ENCODE peak calls at places on chromosome 19, in eight cellular contexts. B is Caco-2, O is esophagus muscularis mucosa, W is ovary, U is heart right ventricle, Q is esophagus squamous epithelium, H is PC-9, D is BJ. J is an unnamed sample.

GRCh38 chr19:33750587-33751385 is 45.9 kb upstream of the KCTD15 start:
- DNase-seq in D (no peak), H (no peak), U (no peak), W (no peak), B (no peak), Q (no peak), O (no peak), J (peak; percentile 31)

GRCh38 chr19:48355555-48355954 is 8.2 kb downstream of the TMEM143 start:
- DNase-seq in O (no peak), B (peak; percentile 86), H (no peak), Q (no peak), D (no peak), U (no peak), W (no peak), J (no peak)

GRCh38 chr19:52638601-52639000 is 446 bp upstream of the ZNF83 start:
- DNase-seq in U (peak; percentile 6), W (peak; percentile 33), Q (no peak), O (no peak), D (no peak), H (no peak), B (peak; percentile 48), J (no peak)

GRCh38 chr19:51607077-51607476 is 23.1 kb downstream of the SIGLEC5 start:
- DNase-seq in Q (no peak), O (peak; percentile 39), W (no peak), D (no peak), B (no peak), H (no peak), U (no peak), J (no peak)

GRCh38 chr19:37519890-37520289 is 13.2 kb downstream of the ZNF793 start:
- DNase-seq in Q (no peak), O (no peak), B (no peak), U (no peak), D (no peak), H (peak; percentile 46), W (no peak), J (no peak)

GRCh38 chr19:52110780-52111179 is 15.2 kb upstream of the ZNF841 start:
- DNase-seq in D (no peak), O (no peak), W (no peak), B (no peak), Q (no peak), H (no peak), U (no peak), J (no peak)

GRCh38 chr19:16896098-16896912 is 7.5 kb downstream of the F2RL3 start:
- DNase-seq in O (no peak), B (no peak), U (no peak), D (no peak), H (no peak), W (peak; percentile 55), Q (no peak), J (no peak)

GRCh38 chr19:38004505-38005223 is 97.7 kb downstream of the SIPA1L3 start:
- DNase-seq in U (peak; percentile 90), B (peak; percentile 74), W (peak; percentile 81), Q (peak; percentile 34), D (peak; percentile 95), O (peak; percentile 95), H (no peak), J (peak; percentile 77)

GRCh38 chr19:39402417-39403297 is 4.0 kb upstream of the ZFP36 start:
- DNase-seq in H (peak; percentile 63), O (peak; percentile 98), D (peak; percentile 46), W (peak; percentile 98), Q (peak; percentile 81), U (peak; percentile 97), B (peak; percentile 90), J (peak; percentile 81)

GRCh38 chr19:3670796-3671679 is 29.2 kb downstream of the PIP5K1C start:
- DNase-seq in W (peak; percentile 94), D (peak; percentile 36), H (no peak), U (peak; percentile 93), O (peak; percentile 95), B (no peak), Q (no peak), J (no peak)

GRCh38 chr19:34404109-34404909 is at the start of gene PDCD2L:
- DNase-seq in D (peak; percentile 14), Q (peak; percentile 34), W (peak; percentile 90), O (peak; percentile 96), H (peak; percentile 75), B (peak; percentile 94), U (peak; percentile 93), J (peak; percentile 95)

GRCh38 chr19:58387338-58388174 is 487 bp downstream of the RPS5 start:
- DNase-seq in U (no peak), B (no peak), Q (no peak), O (no peak), H (no peak), W (no peak), D (no peak), J (no peak)

GRCh38 chr19:35901854-35902661 is at the start of gene HCST:
- DNase-seq in H (no peak), D (peak; percentile 22), O (no peak), U (no peak), W (no peak), Q (no peak), B (no peak), J (peak; percentile 34)

GRCh38 chr19:30852168-30852567 is 480.0 kb downstream of the ZNF536 start:
- DNase-seq in U (no peak), H (no peak), O (peak; percentile 34), Q (no peak), D (no peak), B (no peak), W (no peak), J (no peak)

GRCh38 chr19:29983568-29983967 is 41.5 kb downstream of the URI1 start:
- DNase-seq in H (no peak), W (no peak), D (no peak), O (no peak), B (no peak), U (no peak), Q (no peak), J (no peak)

GRCh38 chr19:48656840-48657474 is 11.0 kb upstream of the CA11 start:
- DNase-seq in W (no peak), D (peak; percentile 77), B (no peak), U (no peak), H (peak; percentile 70), Q (no peak), O (no peak), J (no peak)

GRCh38 chr19:34263745-34264237 is 9.4 kb downstream of the GARRE1 start:
- DNase-seq in U (no peak), Q (no peak), W (no peak), O (no peak), B (no peak), H (no peak), D (no peak), J (no peak)

GRCh38 chr19:32233885-32234284 is 111.5 kb upstream of the ZNF507 start:
- DNase-seq in B (no peak), W (no peak), H (no peak), O (no peak), Q (no peak), U (no peak), D (no peak), J (no peak)

GRCh38 chr19:13118424-13119193 is 545 bp downstream of the NACC1 start:
- DNase-seq in U (no peak), H (peak; percentile 67), W (no peak), D (no peak), Q (no peak), B (peak; percentile 69), O (no peak), J (peak; percentile 90)
- H3K36me3 ChIP-seq in U (peaks cover 16% of the 10 kb centered on the region), H (peaks cover 20% of the 10 kb centered on the region), W (no peaks in the 10 kb centered on the region), D (peaks cover 6% of the 10 kb centered on the region), Q (no peaks in the 10 kb centered on the region), B (peaks cover 1% of the 10 kb centered on the region), O (peaks cover 16% of the 10 kb centered on the region), J (peaks cover 46% of the 10 kb centered on the region)

GRCh38 chr19:18742838-18743237 is 48.3 kb downstream of the COMP start:
- DNase-seq in O (no peak), H (no peak), U (no peak), W (no peak), B (no peak), Q (no peak), D (no peak), J (no peak)

GRCh38 chr19:18742324-18742723 is 48.8 kb downstream of the COMP start:
- DNase-seq in O (no peak), Q (no peak), W (no peak), U (no peak), B (no peak), H (no peak), D (no peak), J (no peak)

GRCh38 chr19:18744019-18744418 is 47.1 kb downstream of the COMP start:
- DNase-seq in H (no peak), Q (no peak), D (no peak), O (no peak), W (peak; percentile 24), B (no peak), U (no peak), J (no peak)

GRCh38 chr19:18741566-18742121 is 49.5 kb downstream of the COMP start:
- DNase-seq in O (no peak), Q (no peak), U (peak; percentile 36), B (no peak), D (no peak), H (peak; percentile 60), W (peak; percentile 41), J (no peak)

DNA sequence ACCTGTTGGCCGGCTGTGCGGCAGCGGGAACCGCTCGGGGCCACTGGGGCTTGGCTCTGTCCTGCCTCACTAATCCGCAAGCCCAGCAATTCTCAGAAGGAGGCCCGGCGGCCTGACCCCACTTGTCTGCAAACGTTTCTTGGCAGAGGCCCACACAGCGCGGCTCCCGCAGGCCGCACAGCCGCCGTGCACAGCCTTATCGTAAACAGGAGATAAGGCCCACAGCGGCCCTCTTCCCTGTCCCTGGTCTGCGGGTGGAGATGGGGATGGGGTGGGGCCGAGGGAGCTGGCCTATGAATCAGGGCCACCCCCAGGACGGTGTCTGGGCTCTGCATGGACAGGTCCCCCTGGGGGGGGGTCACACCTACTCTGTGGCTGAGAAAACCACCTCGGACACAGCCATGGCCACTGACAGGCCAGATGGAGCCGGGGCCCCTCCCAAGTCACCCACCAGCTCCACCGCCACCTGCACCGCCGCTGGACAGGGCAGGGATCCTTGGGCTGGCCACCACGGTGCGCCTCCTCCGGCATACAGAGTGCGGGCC is 47.8 kb downstream of the COMP start:
- DNase-seq in U (peak; percentile 67), Q (no peak), B (peak; percentile 47), O (no peak), H (no peak), D (no peak), W (peak; percentile 84), J (peak; percentile 75)
- H3K36me3 ChIP-seq in U (no peaks in the 10 kb centered on the region), Q (no peaks in the 10 kb centered on the region), B (no peaks in the 10 kb centered on the region), O (no peaks in the 10 kb centered on the region), H (no peaks in the 10 kb centered on the region), D (no peaks in the 10 kb centered on the region), W (no peaks in the 10 kb centered on the region), J (peaks cover 7% of the 10 kb centered on the region)

GRCh38 chr19:20233105-20233504 is 66.1 kb downstream of the ZNF486 start:
- DNase-seq in U (no peak), H (no peak), W (no peak), D (no peak), B (peak; percentile 24), Q (no peak), O (no peak), J (no peak)
- H3K36me3 ChIP-seq in U (no peaks in the 10 kb centered on the region), H (peaks cover 23% of the 10 kb centered on the region), W (no peaks in the 10 kb centered on the region), D (no peaks in the 10 kb centered on the region), B (no peaks in the 10 kb centered on the region), Q (no peaks in the 10 kb centered on the region), O (no peaks in the 10 kb centered on the region), J (no peaks in the 10 kb centered on the region)

DNA sequence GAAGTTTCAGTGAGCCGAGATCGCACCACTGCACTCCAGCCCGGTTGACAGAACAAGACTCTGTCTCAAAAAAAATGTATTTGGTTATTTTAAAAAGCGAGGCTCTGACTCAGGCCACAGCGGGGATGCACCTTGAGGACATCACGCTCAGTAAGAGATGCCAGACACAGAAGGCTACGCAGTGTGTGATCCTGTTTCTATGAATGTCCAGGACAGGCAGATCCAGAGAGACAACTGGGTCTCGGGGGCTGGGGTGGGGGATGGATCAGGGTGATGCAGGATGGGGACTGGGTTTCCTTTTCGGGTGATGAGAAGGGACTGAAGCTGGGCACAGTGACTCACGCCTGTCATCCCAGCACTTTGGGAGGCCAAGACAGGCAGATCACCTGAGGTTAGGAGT is 5.4 kb downstream of the MED16 start:
- DNase-seq in B (no peak), Q (no peak), H (no peak), U (no peak), O (no peak), D (no peak), W (no peak), J (no peak)
- H3K36me3 ChIP-seq in B (peaks cover 2% of the 10 kb centered on the region), Q (peaks cover 41% of the 10 kb centered on the region), H (peaks cover 8% of the 10 kb centered on the region), U (peaks cover 80% of the 10 kb centered on the region), O (peaks cover 71% of the 10 kb centered on the region), D (peaks cover 41% of the 10 kb centered on the region), W (no peaks in the 10 kb centered on the region), J (peaks cover 72% of the 10 kb centered on the region)